ENCODE peak calls at places on chromosomes 16 and 17, in ten cellular contexts. One of them, this sample, is unnamed.

GRCh38 chr17:67602974-67603373 is 114.8 kb upstream of the NOL11 start:
- DNase-seq in activated CD4-positive, alpha-beta memory T cell treated with anti-CD3 and anti-CD28 coated beads, Interleukin-2, amount 10 ng/mL, durations not matched to agents 7 days and 5 days: peak
- DNase-seq in fibroblast of lung: peak
- DNase-seq in mucosa of descending colon: no peak
- DNase-seq in Right ventricle myocardium superior: no peak
- DNase-seq in skeletal muscle cell: peak
- DNase-seq in activated effector memory CD4-positive, alpha-beta T cell treated with Interleukin-2 at 50 U/mL for 16 hours: peak
- DNase-seq in fibroblast of the conjunctiva: peak
- DNase-seq in neural crest cell: no peak
- DNase-seq in AML-193: peak
- DNase-seq in this sample: peak

GRCh38 chr17:61534414-61534813 is 56.6 kb downstream of the NACA2 start:
- DNase-seq in activated CD4-positive, alpha-beta memory T cell treated with anti-CD3 and anti-CD28 coated beads, Interleukin-2, amount 10 ng/mL, durations not matched to agents 7 days and 5 days: no peak
- DNase-seq in skeletal muscle cell: no peak
- DNase-seq in Right ventricle myocardium superior: no peak
- DNase-seq in activated effector memory CD4-positive, alpha-beta T cell treated with Interleukin-2 at 50 U/mL for 16 hours: no peak
- DNase-seq in fibroblast of lung: no peak
- DNase-seq in mucosa of descending colon: no peak
- DNase-seq in neural crest cell: no peak
- DNase-seq in fibroblast of the conjunctiva: no peak
- DNase-seq in AML-193: no peak
- DNase-seq in this sample: no peak

GRCh38 chr16:30619207-30619606 is 9.0 kb upstream of the ZNF689 start:
- DNase-seq in Right ventricle myocardium superior: no peak
- DNase-seq in AML-193: no peak
- DNase-seq in neural crest cell: no peak
- DNase-seq in skeletal muscle cell: no peak
- DNase-seq in activated effector memory CD4-positive, alpha-beta T cell treated with Interleukin-2 at 50 U/mL for 16 hours: no peak
- DNase-seq in fibroblast of lung: no peak
- DNase-seq in mucosa of descending colon: no peak
- DNase-seq in activated CD4-positive, alpha-beta memory T cell treated with anti-CD3 and anti-CD28 coated beads, Interleukin-2, amount 10 ng/mL, durations not matched to agents 7 days and 5 days: no peak
- DNase-seq in fibroblast of the conjunctiva: no peak
- DNase-seq in this sample: no peak

GRCh38 chr17:56593073-56593740 is at the start of gene NOG:
- DNase-seq in fibroblast of lung: peak
- DNase-seq in activated CD4-positive, alpha-beta memory T cell treated with anti-CD3 and anti-CD28 coated beads, Interleukin-2, amount 10 ng/mL, durations not matched to agents 7 days and 5 days: no peak
- DNase-seq in fibroblast of the conjunctiva: peak
- DNase-seq in skeletal muscle cell: no peak
- DNase-seq in mucosa of descending colon: peak
- DNase-seq in AML-193: no peak
- DNase-seq in neural crest cell: peak
- DNase-seq in Right ventricle myocardium superior: peak
- DNase-seq in activated effector memory CD4-positive, alpha-beta T cell treated with Interleukin-2 at 50 U/mL for 16 hours: peak
- DNase-seq in this sample: peak

GRCh38 chr17:40536731-40537171 is 28.5 kb downstream of the CCR7 start:
- DNase-seq in activated CD4-positive, alpha-beta memory T cell treated with anti-CD3 and anti-CD28 coated beads, Interleukin-2, amount 10 ng/mL, durations not matched to agents 7 days and 5 days: no peak
- DNase-seq in neural crest cell: no peak
- DNase-seq in Right ventricle myocardium superior: no peak
- DNase-seq in activated effector memory CD4-positive, alpha-beta T cell treated with Interleukin-2 at 50 U/mL for 16 hours: no peak
- DNase-seq in fibroblast of the conjunctiva: no peak
- DNase-seq in mucosa of descending colon: no peak
- DNase-seq in skeletal muscle cell: no peak
- DNase-seq in fibroblast of lung: peak
- DNase-seq in AML-193: no peak
- DNase-seq in this sample: no peak

GRCh38 chr17:28811594-28812135 is 30.9 kb downstream of the FAM222B start:
- DNase-seq in fibroblast of the conjunctiva: no peak
- DNase-seq in fibroblast of lung: peak
- DNase-seq in skeletal muscle cell: no peak
- DNase-seq in Right ventricle myocardium superior: no peak
- DNase-seq in activated CD4-positive, alpha-beta memory T cell treated with anti-CD3 and anti-CD28 coated beads, Interleukin-2, amount 10 ng/mL, durations not matched to agents 7 days and 5 days: no peak
- DNase-seq in mucosa of descending colon: no peak
- DNase-seq in AML-193: no peak
- DNase-seq in neural crest cell: no peak
- DNase-seq in activated effector memory CD4-positive, alpha-beta T cell treated with Interleukin-2 at 50 U/mL for 16 hours: no peak
- DNase-seq in this sample: peak

GRCh38 chr17:41959336-41960095 is 7.1 kb upstream of the CNP start:
- DNase-seq in fibroblast of lung: peak
- DNase-seq in fibroblast of the conjunctiva: peak
- DNase-seq in AML-193: peak
- DNase-seq in mucosa of descending colon: no peak
- DNase-seq in activated effector memory CD4-positive, alpha-beta T cell treated with Interleukin-2 at 50 U/mL for 16 hours: no peak
- DNase-seq in Right ventricle myocardium superior: no peak
- DNase-seq in neural crest cell: peak
- DNase-seq in skeletal muscle cell: no peak
- DNase-seq in activated CD4-positive, alpha-beta memory T cell treated with anti-CD3 and anti-CD28 coated beads, Interleukin-2, amount 10 ng/mL, durations not matched to agents 7 days and 5 days: no peak
- DNase-seq in this sample: peak

GRCh38 chr16:81469183-81469677 is 24.6 kb downstream of the CMIP start:
- DNase-seq in fibroblast of the conjunctiva: no peak
- DNase-seq in activated CD4-positive, alpha-beta memory T cell treated with anti-CD3 and anti-CD28 coated beads, Interleukin-2, amount 10 ng/mL, durations not matched to agents 7 days and 5 days: no peak
- DNase-seq in neural crest cell: no peak
- DNase-seq in mucosa of descending colon: no peak
- DNase-seq in activated effector memory CD4-positive, alpha-beta T cell treated with Interleukin-2 at 50 U/mL for 16 hours: no peak
- DNase-seq in AML-193: no peak
- DNase-seq in skeletal muscle cell: no peak
- DNase-seq in Right ventricle myocardium superior: no peak
- DNase-seq in fibroblast of lung: no peak
- DNase-seq in this sample: no peak

GRCh38 chr17:74964246-74964761 is 8.3 kb downstream of the HID1 start:
- DNase-seq in neural crest cell: no peak
- DNase-seq in fibroblast of lung: no peak
- DNase-seq in skeletal muscle cell: no peak
- DNase-seq in activated effector memory CD4-positive, alpha-beta T cell treated with Interleukin-2 at 50 U/mL for 16 hours: no peak
- DNase-seq in activated CD4-positive, alpha-beta memory T cell treated with anti-CD3 and anti-CD28 coated beads, Interleukin-2, amount 10 ng/mL, durations not matched to agents 7 days and 5 days: no peak
- DNase-seq in mucosa of descending colon: no peak
- DNase-seq in Right ventricle myocardium superior: no peak
- DNase-seq in fibroblast of the conjunctiva: no peak
- DNase-seq in AML-193: no peak
- DNase-seq in this sample: no peak

GRCh38 chr17:78602246-78602645 is 25.1 kb upstream of the DNAH17 start:
- DNase-seq in neural crest cell: no peak
- DNase-seq in fibroblast of the conjunctiva: no peak
- DNase-seq in skeletal muscle cell: no peak
- DNase-seq in Right ventricle myocardium superior: no peak
- DNase-seq in AML-193: no peak
- DNase-seq in fibroblast of lung: no peak
- DNase-seq in activated effector memory CD4-positive, alpha-beta T cell treated with Interleukin-2 at 50 U/mL for 16 hours: no peak
- DNase-seq in mucosa of descending colon: peak
- DNase-seq in activated CD4-positive, alpha-beta memory T cell treated with anti-CD3 and anti-CD28 coated beads, Interleukin-2, amount 10 ng/mL, durations not matched to agents 7 days and 5 days: no peak
- DNase-seq in this sample: no peak

GRCh38 chr17:73532441-73532901 is 111.8 kb downstream of the SDK2 start:
- DNase-seq in Right ventricle myocardium superior: no peak
- DNase-seq in AML-193: no peak
- DNase-seq in mucosa of descending colon: no peak
- DNase-seq in fibroblast of lung: no peak
- DNase-seq in fibroblast of the conjunctiva: no peak
- DNase-seq in activated effector memory CD4-positive, alpha-beta T cell treated with Interleukin-2 at 50 U/mL for 16 hours: no peak
- DNase-seq in activated CD4-positive, alpha-beta memory T cell treated with anti-CD3 and anti-CD28 coated beads, Interleukin-2, amount 10 ng/mL, durations not matched to agents 7 days and 5 days: no peak
- DNase-seq in neural crest cell: no peak
- DNase-seq in skeletal muscle cell: no peak
- DNase-seq in this sample: no peak

GRCh38 chr16:72094266-72094610 is 591 bp downstream of the DHX38 start:
- DNase-seq in neural crest cell: no peak
- DNase-seq in activated effector memory CD4-positive, alpha-beta T cell treated with Interleukin-2 at 50 U/mL for 16 hours: no peak
- DNase-seq in AML-193: no peak
- DNase-seq in skeletal muscle cell: no peak
- DNase-seq in mucosa of descending colon: no peak
- DNase-seq in Right ventricle myocardium superior: no peak
- DNase-seq in activated CD4-positive, alpha-beta memory T cell treated with anti-CD3 and anti-CD28 coated beads, Interleukin-2, amount 10 ng/mL, durations not matched to agents 7 days and 5 days: no peak
- DNase-seq in fibroblast of the conjunctiva: no peak
- DNase-seq in fibroblast of lung: peak
- DNase-seq in this sample: peak

GRCh38 chr16:67029249-67030096 is 524 bp downstream of the CBFB start:
- DNase-seq in activated CD4-positive, alpha-beta memory T cell treated with anti-CD3 and anti-CD28 coated beads, Interleukin-2, amount 10 ng/mL, durations not matched to agents 7 days and 5 days: peak
- DNase-seq in fibroblast of the conjunctiva: peak
- DNase-seq in mucosa of descending colon: peak
- DNase-seq in fibroblast of lung: peak
- DNase-seq in AML-193: no peak
- DNase-seq in activated effector memory CD4-positive, alpha-beta T cell treated with Interleukin-2 at 50 U/mL for 16 hours: peak
- DNase-seq in skeletal muscle cell: peak
- DNase-seq in neural crest cell: peak
- DNase-seq in Right ventricle myocardium superior: peak
- DNase-seq in this sample: peak

GRCh38 chr17:32006957-32007462 is at the start of gene LRRC37B:
- DNase-seq in Right ventricle myocardium superior: peak
- DNase-seq in fibroblast of the conjunctiva: peak
- DNase-seq in mucosa of descending colon: peak
- DNase-seq in activated effector memory CD4-positive, alpha-beta T cell treated with Interleukin-2 at 50 U/mL for 16 hours: peak
- DNase-seq in activated CD4-positive, alpha-beta memory T cell treated with anti-CD3 and anti-CD28 coated beads, Interleukin-2, amount 10 ng/mL, durations not matched to agents 7 days and 5 days: peak
- DNase-seq in AML-193: peak
- DNase-seq in neural crest cell: peak
- DNase-seq in skeletal muscle cell: peak
- DNase-seq in fibroblast of lung: peak
- DNase-seq in this sample: peak

GRCh38 chr17:68821860-68822693 is 133.1 kb downstream of the ABCA8 start:
- DNase-seq in neural crest cell: no peak
- DNase-seq in Right ventricle myocardium superior: no peak
- DNase-seq in activated CD4-positive, alpha-beta memory T cell treated with anti-CD3 and anti-CD28 coated beads, Interleukin-2, amount 10 ng/mL, durations not matched to agents 7 days and 5 days: no peak
- DNase-seq in fibroblast of lung: peak
- DNase-seq in AML-193: no peak
- DNase-seq in activated effector memory CD4-positive, alpha-beta T cell treated with Interleukin-2 at 50 U/mL for 16 hours: no peak
- DNase-seq in skeletal muscle cell: peak
- DNase-seq in mucosa of descending colon: no peak
- DNase-seq in fibroblast of the conjunctiva: peak
- DNase-seq in this sample: peak

GRCh38 chr17:74430706-74431567 is 951 bp upstream of the GPRC5C start:
- DNase-seq in activated effector memory CD4-positive, alpha-beta T cell treated with Interleukin-2 at 50 U/mL for 16 hours: no peak
- DNase-seq in fibroblast of the conjunctiva: no peak
- DNase-seq in skeletal muscle cell: no peak
- DNase-seq in fibroblast of lung: peak
- DNase-seq in AML-193: no peak
- DNase-seq in Right ventricle myocardium superior: peak
- DNase-seq in activated CD4-positive, alpha-beta memory T cell treated with anti-CD3 and anti-CD28 coated beads, Interleukin-2, amount 10 ng/mL, durations not matched to agents 7 days and 5 days: no peak
- DNase-seq in mucosa of descending colon: peak
- DNase-seq in neural crest cell: no peak
- DNase-seq in this sample: no peak

GRCh38 chr17:21213491-21214014 is 408 bp downstream of the TMEM11 start:
- DNase-seq in fibroblast of the conjunctiva: no peak
- DNase-seq in skeletal muscle cell: no peak
- DNase-seq in activated CD4-positive, alpha-beta memory T cell treated with anti-CD3 and anti-CD28 coated beads, Interleukin-2, amount 10 ng/mL, durations not matched to agents 7 days and 5 days: no peak
- DNase-seq in fibroblast of lung: no peak
- DNase-seq in neural crest cell: no peak
- DNase-seq in Right ventricle myocardium superior: peak
- DNase-seq in AML-193: no peak
- DNase-seq in mucosa of descending colon: peak
- DNase-seq in activated effector memory CD4-positive, alpha-beta T cell treated with Interleukin-2 at 50 U/mL for 16 hours: no peak
- DNase-seq in this sample: no peak

GRCh38 chr17:1256699-1257098 is 13.5 kb upstream of the BHLHA9 start:
- DNase-seq in neural crest cell: no peak
- DNase-seq in skeletal muscle cell: no peak
- DNase-seq in AML-193: no peak
- DNase-seq in mucosa of descending colon: no peak
- DNase-seq in activated effector memory CD4-positive, alpha-beta T cell treated with Interleukin-2 at 50 U/mL for 16 hours: no peak
- DNase-seq in fibroblast of the conjunctiva: no peak
- DNase-seq in fibroblast of lung: no peak
- DNase-seq in activated CD4-positive, alpha-beta memory T cell treated with anti-CD3 and anti-CD28 coated beads, Interleukin-2, amount 10 ng/mL, durations not matched to agents 7 days and 5 days: no peak
- DNase-seq in Right ventricle myocardium superior: no peak
- DNase-seq in this sample: no peak

GRCh38 chr16:81516478-81517149 is 72.0 kb downstream of the CMIP start:
- DNase-seq in neural crest cell: no peak
- DNase-seq in activated effector memory CD4-positive, alpha-beta T cell treated with Interleukin-2 at 50 U/mL for 16 hours: no peak
- DNase-seq in fibroblast of lung: no peak
- DNase-seq in Right ventricle myocardium superior: peak
- DNase-seq in fibroblast of the conjunctiva: no peak
- DNase-seq in activated CD4-positive, alpha-beta memory T cell treated with anti-CD3 and anti-CD28 coated beads, Interleukin-2, amount 10 ng/mL, durations not matched to agents 7 days and 5 days: no peak
- DNase-seq in AML-193: no peak
- DNase-seq in skeletal muscle cell: no peak
- DNase-seq in mucosa of descending colon: peak
- DNase-seq in this sample: no peak

GRCh38 chr17:46819906-46820351 is 1.4 kb upstream of the WNT3 start:
- DNase-seq in activated effector memory CD4-positive, alpha-beta T cell treated with Interleukin-2 at 50 U/mL for 16 hours: no peak
- DNase-seq in activated CD4-positive, alpha-beta memory T cell treated with anti-CD3 and anti-CD28 coated beads, Interleukin-2, amount 10 ng/mL, durations not matched to agents 7 days and 5 days: no peak
- DNase-seq in AML-193: no peak
- DNase-seq in mucosa of descending colon: no peak
- DNase-seq in neural crest cell: no peak
- DNase-seq in fibroblast of the conjunctiva: no peak
- DNase-seq in Right ventricle myocardium superior: no peak
- DNase-seq in skeletal muscle cell: no peak
- DNase-seq in fibroblast of lung: no peak
- DNase-seq in this sample: no peak

GRCh38 chr16:736936-737481 is 3.8 kb downstream of the CIAO3 start:
- DNase-seq in skeletal muscle cell: no peak
- DNase-seq in Right ventricle myocardium superior: no peak
- DNase-seq in mucosa of descending colon: peak
- DNase-seq in neural crest cell: no peak
- DNase-seq in fibroblast of lung: no peak
- DNase-seq in fibroblast of the conjunctiva: no peak
- DNase-seq in activated CD4-positive, alpha-beta memory T cell treated with anti-CD3 and anti-CD28 coated beads, Interleukin-2, amount 10 ng/mL, durations not matched to agents 7 days and 5 days: no peak
- DNase-seq in activated effector memory CD4-positive, alpha-beta T cell treated with Interleukin-2 at 50 U/mL for 16 hours: no peak
- DNase-seq in AML-193: no peak
- DNase-seq in this sample: no peak

GRCh38 chr16:68771922-68772681 is 35.0 kb downstream of the CDH1 start:
- DNase-seq in fibroblast of lung: no peak
- DNase-seq in skeletal muscle cell: no peak
- DNase-seq in fibroblast of the conjunctiva: no peak
- DNase-seq in Right ventricle myocardium superior: no peak
- DNase-seq in activated CD4-positive, alpha-beta memory T cell treated with anti-CD3 and anti-CD28 coated beads, Interleukin-2, amount 10 ng/mL, durations not matched to agents 7 days and 5 days: no peak
- DNase-seq in AML-193: no peak
- DNase-seq in mucosa of descending colon: no peak
- DNase-seq in activated effector memory CD4-positive, alpha-beta T cell treated with Interleukin-2 at 50 U/mL for 16 hours: no peak
- DNase-seq in neural crest cell: no peak
- DNase-seq in this sample: no peak

GRCh38 chr17:1787301-1787902 is 25.5 kb downstream of the SERPINF1 start:
- DNase-seq in activated effector memory CD4-positive, alpha-beta T cell treated with Interleukin-2 at 50 U/mL for 16 hours: no peak
- DNase-seq in mucosa of descending colon: peak
- DNase-seq in skeletal muscle cell: peak
- DNase-seq in AML-193: no peak
- DNase-seq in Right ventricle myocardium superior: peak
- DNase-seq in fibroblast of the conjunctiva: peak
- DNase-seq in fibroblast of lung: peak
- DNase-seq in activated CD4-positive, alpha-beta memory T cell treated with anti-CD3 and anti-CD28 coated beads, Interleukin-2, amount 10 ng/mL, durations not matched to agents 7 days and 5 days: no peak
- DNase-seq in neural crest cell: no peak
- DNase-seq in this sample: peak

GRCh38 chr17:32855620-32856019 is 21.3 kb downstream of the MYO1D start:
- DNase-seq in AML-193: no peak
- DNase-seq in mucosa of descending colon: no peak
- DNase-seq in fibroblast of the conjunctiva: no peak
- DNase-seq in skeletal muscle cell: no peak
- DNase-seq in Right ventricle myocardium superior: no peak
- DNase-seq in fibroblast of lung: no peak
- DNase-seq in activated effector memory CD4-positive, alpha-beta T cell treated with Interleukin-2 at 50 U/mL for 16 hours: no peak
- DNase-seq in activated CD4-positive, alpha-beta memory T cell treated with anti-CD3 and anti-CD28 coated beads, Interleukin-2, amount 10 ng/mL, durations not matched to agents 7 days and 5 days: no peak
- DNase-seq in neural crest cell: no peak
- DNase-seq in this sample: no peak

This sample was measured in myocyte.